ENCODE peak calls at places on chromosomes 5 and 9, in six cellular contexts. One of them, this sample, is unnamed.

GRCh38 chr5:57953830-57954229 is 471.2 kb upstream of the ACTBL2 start:
- DNase-seq in tibial artery: no peak
- DNase-seq in NCI-H1092 treated with DMSO at 0.1 percent for 48 hours: no peak
- DNase-seq in Calu3: no peak
- DNase-seq in naive thymus-derived CD4-positive, alpha-beta T cell: no peak
- DNase-seq in amygdala: no peak
- DNase-seq in this sample: no peak

GRCh38 chr5:65480306-65480865 is 1.3 kb downstream of the ADAMTS6 start:
- DNase-seq in tibial artery: peak; percentile 86
- DNase-seq in NCI-H1092 treated with DMSO at 0.1 percent for 48 hours: peak; percentile 36
- DNase-seq in Calu3: peak; percentile 21
- DNase-seq in naive thymus-derived CD4-positive, alpha-beta T cell: peak; percentile 40
- DNase-seq in amygdala: peak; percentile 19
- DNase-seq in this sample: peak; percentile 71

GRCh38 chr5:36417668-36418067 is 116.0 kb upstream of the RANBP3L start:
- DNase-seq in tibial artery: no peak
- DNase-seq in NCI-H1092 treated with DMSO at 0.1 percent for 48 hours: no peak
- DNase-seq in Calu3: no peak
- DNase-seq in naive thymus-derived CD4-positive, alpha-beta T cell: no peak
- DNase-seq in amygdala: no peak
- DNase-seq in this sample: no peak

GRCh38 chr5:57751710-57752109 is 269.1 kb upstream of the ACTBL2 start:
- DNase-seq in tibial artery: no peak
- DNase-seq in NCI-H1092 treated with DMSO at 0.1 percent for 48 hours: no peak
- DNase-seq in Calu3: no peak
- DNase-seq in naive thymus-derived CD4-positive, alpha-beta T cell: no peak
- DNase-seq in amygdala: no peak
- DNase-seq in this sample: no peak

GRCh38 chr5:178619390-178619789 is 7.5 kb downstream of the CLK4 start:
- DNase-seq in tibial artery: no peak
- DNase-seq in NCI-H1092 treated with DMSO at 0.1 percent for 48 hours: no peak
- DNase-seq in Calu3: no peak
- DNase-seq in naive thymus-derived CD4-positive, alpha-beta T cell: no peak
- DNase-seq in amygdala: no peak
- DNase-seq in this sample: no peak

GRCh38 chr9:116860509-116861120 is 173.5 kb downstream of the TRIM32 start:
- DNase-seq in tibial artery: peak; percentile 63
- DNase-seq in NCI-H1092 treated with DMSO at 0.1 percent for 48 hours: peak; percentile 50
- DNase-seq in Calu3: peak; percentile 65
- DNase-seq in naive thymus-derived CD4-positive, alpha-beta T cell: no peak
- DNase-seq in amygdala: no peak
- DNase-seq in this sample: peak; percentile 8

GRCh38 chr5:79938468-79938867 is 52.6 kb downstream of the MTX3 start:
- DNase-seq in tibial artery: no peak
- DNase-seq in NCI-H1092 treated with DMSO at 0.1 percent for 48 hours: no peak
- DNase-seq in Calu3: no peak
- DNase-seq in naive thymus-derived CD4-positive, alpha-beta T cell: no peak
- DNase-seq in amygdala: no peak
- DNase-seq in this sample: no peak

GRCh38 chr5:14305045-14305444 is 161.9 kb downstream of the TRIO start:
- DNase-seq in tibial artery: no peak
- DNase-seq in NCI-H1092 treated with DMSO at 0.1 percent for 48 hours: no peak
- DNase-seq in Calu3: peak; percentile 44
- DNase-seq in naive thymus-derived CD4-positive, alpha-beta T cell: no peak
- DNase-seq in amygdala: no peak
- DNase-seq in this sample: peak; percentile 58

GRCh38 chr9:103188966-103189365 is 193.8 kb downstream of the CYLC2 start:
- DNase-seq in tibial artery: no peak
- DNase-seq in NCI-H1092 treated with DMSO at 0.1 percent for 48 hours: no peak
- DNase-seq in Calu3: no peak
- DNase-seq in naive thymus-derived CD4-positive, alpha-beta T cell: no peak
- DNase-seq in amygdala: no peak
- DNase-seq in this sample: no peak

GRCh38 chr9:93579711-93580516 is 3.5 kb downstream of the PHF2 start:
- DNase-seq in tibial artery: no peak
- DNase-seq in NCI-H1092 treated with DMSO at 0.1 percent for 48 hours: no peak
- DNase-seq in Calu3: no peak
- DNase-seq in naive thymus-derived CD4-positive, alpha-beta T cell: no peak
- DNase-seq in amygdala: no peak
- DNase-seq in this sample: no peak

GRCh38 chr5:59351076-59351794 is 542.3 kb downstream of the PDE4D start:
- DNase-seq in tibial artery: no peak
- DNase-seq in NCI-H1092 treated with DMSO at 0.1 percent for 48 hours: peak; percentile 9
- DNase-seq in Calu3: no peak
- DNase-seq in naive thymus-derived CD4-positive, alpha-beta T cell: no peak
- DNase-seq in amygdala: no peak
- DNase-seq in this sample: no peak

GRCh38 chr9:136251264-136252115 is 5.9 kb upstream of the QSOX2 start:
- DNase-seq in tibial artery: no peak
- DNase-seq in NCI-H1092 treated with DMSO at 0.1 percent for 48 hours: no peak
- DNase-seq in Calu3: no peak
- DNase-seq in naive thymus-derived CD4-positive, alpha-beta T cell: no peak
- DNase-seq in amygdala: no peak
- DNase-seq in this sample: no peak

GRCh38 chr5:131163315-131164119 is 1.5 kb downstream of the HINT1 start:
- DNase-seq in tibial artery: no peak
- DNase-seq in NCI-H1092 treated with DMSO at 0.1 percent for 48 hours: no peak
- DNase-seq in Calu3: no peak
- DNase-seq in naive thymus-derived CD4-positive, alpha-beta T cell: no peak
- DNase-seq in amygdala: no peak
- DNase-seq in this sample: no peak

GRCh38 chr9:107949058-107949457 is 459.5 kb upstream of the KLF4 start:
- DNase-seq in tibial artery: no peak
- DNase-seq in NCI-H1092 treated with DMSO at 0.1 percent for 48 hours: no peak
- DNase-seq in Calu3: no peak
- DNase-seq in naive thymus-derived CD4-positive, alpha-beta T cell: no peak
- DNase-seq in amygdala: no peak
- DNase-seq in this sample: no peak

GRCh38 chr5:139561655-139562451 is 714 bp downstream of the UBE2D2 start:
- DNase-seq in tibial artery: peak; percentile 31
- DNase-seq in NCI-H1092 treated with DMSO at 0.1 percent for 48 hours: no peak
- DNase-seq in Calu3: peak; percentile 57
- DNase-seq in naive thymus-derived CD4-positive, alpha-beta T cell: peak; percentile 34
- DNase-seq in amygdala: peak; percentile 49
- DNase-seq in this sample: no peak

GRCh38 chr5:145245354-145245753 is 589.8 kb downstream of the PRELID2 start:
- DNase-seq in tibial artery: no peak
- DNase-seq in NCI-H1092 treated with DMSO at 0.1 percent for 48 hours: no peak
- DNase-seq in Calu3: no peak
- DNase-seq in naive thymus-derived CD4-positive, alpha-beta T cell: no peak
- DNase-seq in amygdala: no peak
- DNase-seq in this sample: no peak

GRCh38 chr9:19231126-19232035 is 888 bp downstream of the DENND4C start:
- DNase-seq in tibial artery: peak; percentile 32
- DNase-seq in NCI-H1092 treated with DMSO at 0.1 percent for 48 hours: peak; percentile 46
- DNase-seq in Calu3: peak; percentile 12
- DNase-seq in naive thymus-derived CD4-positive, alpha-beta T cell: no peak
- DNase-seq in amygdala: peak; percentile 1
- DNase-seq in this sample: no peak

GRCh38 chr9:125889524-125890473 is 142.6 kb downstream of the PBX3 start:
- DNase-seq in tibial artery: peak; percentile 23
- DNase-seq in NCI-H1092 treated with DMSO at 0.1 percent for 48 hours: peak; percentile 77
- DNase-seq in Calu3: peak; percentile 4
- DNase-seq in naive thymus-derived CD4-positive, alpha-beta T cell: peak; percentile 34
- DNase-seq in amygdala: peak; percentile 19
- DNase-seq in this sample: peak; percentile 73

GRCh38 chr9:4689013-4689412 is 9.6 kb downstream of the CDC37L1 start:
- DNase-seq in tibial artery: peak; percentile 29
- DNase-seq in NCI-H1092 treated with DMSO at 0.1 percent for 48 hours: no peak
- DNase-seq in Calu3: no peak
- DNase-seq in naive thymus-derived CD4-positive, alpha-beta T cell: no peak
- DNase-seq in amygdala: no peak
- DNase-seq in this sample: no peak

GRCh38 chr5:78597068-78597857 is 51.3 kb downstream of the LHFPL2 start:
- DNase-seq in tibial artery: no peak
- DNase-seq in NCI-H1092 treated with DMSO at 0.1 percent for 48 hours: no peak
- DNase-seq in Calu3: no peak
- DNase-seq in naive thymus-derived CD4-positive, alpha-beta T cell: no peak
- DNase-seq in amygdala: no peak
- DNase-seq in this sample: no peak

GRCh38 chr5:171168177-171168576 is 140.9 kb upstream of the TLX3 start:
- DNase-seq in tibial artery: no peak
- DNase-seq in NCI-H1092 treated with DMSO at 0.1 percent for 48 hours: no peak
- DNase-seq in Calu3: no peak
- DNase-seq in naive thymus-derived CD4-positive, alpha-beta T cell: no peak
- DNase-seq in amygdala: no peak
- DNase-seq in this sample: no peak

GRCh38 chr9:2778816-2779215 is 61.5 kb downstream of the KCNV2 start:
- DNase-seq in tibial artery: no peak
- DNase-seq in NCI-H1092 treated with DMSO at 0.1 percent for 48 hours: no peak
- DNase-seq in Calu3: no peak
- DNase-seq in naive thymus-derived CD4-positive, alpha-beta T cell: no peak
- DNase-seq in amygdala: no peak
- DNase-seq in this sample: no peak